ENCODE peak calls at places on chromosomes 6 and 20, in four cellular contexts. One of them, this sample, is unnamed.

GRCh38 chr20:52676282-52676995 is 295.7 kb upstream of the TSHZ2 start:
- DNase-seq in GM18507: no peak
- DNase-seq in AG04450: no peak
- DNase-seq in NCI-H345: no peak
- DNase-seq in this sample: no peak

GRCh38 chr6:162618463-162619002 is 109.0 kb downstream of the PRKN start:
- DNase-seq in GM18507: no peak
- DNase-seq in AG04450: no peak
- DNase-seq in NCI-H345: no peak
- DNase-seq in this sample: no peak

GRCh38 chr6:14817068-14817467 is 428.8 kb upstream of the JARID2 start:
- DNase-seq in GM18507: no peak
- DNase-seq in AG04450: no peak
- DNase-seq in NCI-H345: no peak
- DNase-seq in this sample: no peak

GRCh38 chr6:139693735-139694134 is 319.3 kb upstream of the CITED2 start:
- DNase-seq in GM18507: no peak
- DNase-seq in AG04450: no peak
- DNase-seq in NCI-H345: no peak
- DNase-seq in this sample: no peak

GRCh38 chr20:11569163-11569562 is 348.5 kb upstream of the BTBD3 start:
- DNase-seq in GM18507: no peak
- DNase-seq in AG04450: no peak
- DNase-seq in NCI-H345: no peak
- DNase-seq in this sample: no peak

GRCh38 chr6:38567436-38567835 is 72.3 kb downstream of the BTBD9 start:
- DNase-seq in GM18507: no peak
- DNase-seq in AG04450: peak; percentile 72
- DNase-seq in NCI-H345: peak; percentile 79
- DNase-seq in this sample: peak; percentile 75

GRCh38 chr20:10733122-10733521 is 59.3 kb upstream of the JAG1 start:
- DNase-seq in GM18507: no peak
- DNase-seq in AG04450: no peak
- DNase-seq in NCI-H345: no peak
- DNase-seq in this sample: no peak

GRCh38 chr6:92647630-92648029 is 771.7 kb downstream of the EPHA7 start:
- DNase-seq in GM18507: no peak
- DNase-seq in AG04450: no peak
- DNase-seq in NCI-H345: no peak
- DNase-seq in this sample: peak; percentile 20

GRCh38 chr6:70369332-70369950 is 43.9 kb upstream of the FAM135A start:
- DNase-seq in GM18507: no peak
- DNase-seq in AG04450: peak; percentile 26
- DNase-seq in NCI-H345: peak; percentile 64
- DNase-seq in this sample: peak; percentile 62

GRCh38 chr20:32501709-32502108 is 83.4 kb downstream of the NOL4L start:
- DNase-seq in GM18507: no peak
- DNase-seq in AG04450: no peak
- DNase-seq in NCI-H345: no peak
- DNase-seq in this sample: no peak

This sample was measured in mucosa of gallbladder.